ENCODE peak calls at places on chromosomes 2 and 18, in nine cellular contexts. One of them, this sample, is unnamed.
A peak's percentile ranks its signal among the peaks of the same experiment; 100 is the strongest.

GRCh38 chr2:99492721-99493120 is 2.9 kb upstream of the REV1 start:
- DNase-seq in upper lobe of left lung: no peak
- DNase-seq in suprapubic skin: no peak
- DNase-seq in HepG2: no peak
- DNase-seq in A549: no peak
- DNase-seq in transverse colon: no peak
- DNase-seq in tibial nerve: no peak
- DNase-seq in stomach: no peak
- DNase-seq in SK-N-SH: no peak
- DNase-seq in this sample: no peak

GRCh38 chr18:49072524-49072934 is 121.8 kb upstream of the SMAD7 start:
- DNase-seq in upper lobe of left lung: no peak
- DNase-seq in suprapubic skin: no peak
- DNase-seq in HepG2: peak; percentile 77
- DNase-seq in A549: no peak
- DNase-seq in transverse colon: no peak
- DNase-seq in tibial nerve: no peak
- DNase-seq in stomach: peak; percentile 37
- DNase-seq in SK-N-SH: peak; percentile 27
- DNase-seq in this sample: no peak

GRCh38 chr18:70135604-70136003 is 69.9 kb downstream of the RTTN start:
- DNase-seq in upper lobe of left lung: no peak
- DNase-seq in suprapubic skin: no peak
- DNase-seq in HepG2: no peak
- DNase-seq in A549: no peak
- DNase-seq in transverse colon: no peak
- DNase-seq in tibial nerve: no peak
- DNase-seq in stomach: no peak
- DNase-seq in SK-N-SH: no peak
- DNase-seq in this sample: no peak

GRCh38 chr2:101130081-101130480 is 21.1 kb downstream of the TBC1D8 start:
- DNase-seq in upper lobe of left lung: no peak
- DNase-seq in suprapubic skin: no peak
- DNase-seq in HepG2: no peak
- DNase-seq in A549: no peak
- DNase-seq in transverse colon: no peak
- DNase-seq in tibial nerve: no peak
- DNase-seq in stomach: no peak
- DNase-seq in SK-N-SH: no peak
- DNase-seq in this sample: no peak

GRCh38 chr2:26491563-26492167 is 13.7 kb upstream of the OTOF start:
- DNase-seq in upper lobe of left lung: no peak
- DNase-seq in suprapubic skin: no peak
- DNase-seq in HepG2: no peak
- DNase-seq in A549: no peak
- DNase-seq in transverse colon: no peak
- DNase-seq in tibial nerve: no peak
- DNase-seq in stomach: no peak
- DNase-seq in SK-N-SH: no peak
- DNase-seq in this sample: no peak

GRCh38 chr2:226711606-226712296 is 87.9 kb downstream of the IRS1 start:
- DNase-seq in upper lobe of left lung: no peak
- DNase-seq in suprapubic skin: no peak
- DNase-seq in HepG2: no peak
- DNase-seq in A549: no peak
- DNase-seq in transverse colon: no peak
- DNase-seq in tibial nerve: no peak
- DNase-seq in stomach: no peak
- DNase-seq in SK-N-SH: no peak
- DNase-seq in this sample: no peak

GRCh38 chr18:49028801-49029506 is 78.2 kb upstream of the SMAD7 start:
- DNase-seq in upper lobe of left lung: no peak
- DNase-seq in suprapubic skin: no peak
- DNase-seq in HepG2: no peak
- DNase-seq in A549: no peak
- DNase-seq in transverse colon: no peak
- DNase-seq in tibial nerve: no peak
- DNase-seq in stomach: no peak
- DNase-seq in SK-N-SH: no peak
- DNase-seq in this sample: no peak

GRCh38 chr2:20618468-20618885 is 32.4 kb downstream of the HS1BP3 start:
- DNase-seq in upper lobe of left lung: no peak
- DNase-seq in suprapubic skin: peak; percentile 76
- DNase-seq in HepG2: no peak
- DNase-seq in A549: no peak
- DNase-seq in transverse colon: peak; percentile 41
- DNase-seq in tibial nerve: peak; percentile 23
- DNase-seq in stomach: peak; percentile 25
- DNase-seq in SK-N-SH: no peak
- DNase-seq in this sample: no peak

GRCh38 chr2:121804340-121804739 is 48.9 kb downstream of the TSN start:
- DNase-seq in upper lobe of left lung: no peak
- DNase-seq in suprapubic skin: no peak
- DNase-seq in HepG2: no peak
- DNase-seq in A549: no peak
- DNase-seq in transverse colon: no peak
- DNase-seq in tibial nerve: no peak
- DNase-seq in stomach: no peak
- DNase-seq in SK-N-SH: peak; percentile 85
- DNase-seq in this sample: no peak

GRCh38 chr18:48874701-48875162 is 76.0 kb downstream of the SMAD7 start:
- DNase-seq in upper lobe of left lung: no peak
- DNase-seq in suprapubic skin: no peak
- DNase-seq in HepG2: no peak
- DNase-seq in A549: no peak
- DNase-seq in transverse colon: no peak
- DNase-seq in tibial nerve: no peak
- DNase-seq in stomach: no peak
- DNase-seq in SK-N-SH: no peak
- DNase-seq in this sample: no peak

GRCh38 chr2:33146112-33146511 is 199.4 kb downstream of the LTBP1 start:
- DNase-seq in upper lobe of left lung: no peak
- DNase-seq in suprapubic skin: no peak
- DNase-seq in HepG2: no peak
- DNase-seq in A549: no peak
- DNase-seq in transverse colon: no peak
- DNase-seq in tibial nerve: no peak
- DNase-seq in stomach: no peak
- DNase-seq in SK-N-SH: no peak
- DNase-seq in this sample: no peak

GRCh38 chr2:11850082-11850481 is 103.7 kb downstream of the LPIN1 start:
- DNase-seq in upper lobe of left lung: peak; percentile 81
- DNase-seq in suprapubic skin: no peak
- DNase-seq in HepG2: no peak
- DNase-seq in A549: no peak
- DNase-seq in transverse colon: no peak
- DNase-seq in tibial nerve: no peak
- DNase-seq in stomach: no peak
- DNase-seq in SK-N-SH: no peak
- DNase-seq in this sample: no peak

GRCh38 chr2:125364181-125364806 is 1291.7 kb upstream of the GYPC start:
- DNase-seq in upper lobe of left lung: no peak
- DNase-seq in suprapubic skin: no peak
- DNase-seq in HepG2: no peak
- DNase-seq in A549: no peak
- DNase-seq in transverse colon: no peak
- DNase-seq in tibial nerve: no peak
- DNase-seq in stomach: no peak
- DNase-seq in SK-N-SH: no peak
- DNase-seq in this sample: no peak

GRCh38 chr2:37389395-37389794 is 45.0 kb downstream of the QPCT start:
- DNase-seq in upper lobe of left lung: no peak
- DNase-seq in suprapubic skin: no peak
- DNase-seq in HepG2: no peak
- DNase-seq in A549: no peak
- DNase-seq in transverse colon: no peak
- DNase-seq in tibial nerve: no peak
- DNase-seq in stomach: no peak
- DNase-seq in SK-N-SH: no peak
- DNase-seq in this sample: no peak

GRCh38 chr2:45813003-45813601 is 161.6 kb downstream of the PRKCE start:
- DNase-seq in upper lobe of left lung: no peak
- DNase-seq in suprapubic skin: no peak
- DNase-seq in HepG2: no peak
- DNase-seq in A549: no peak
- DNase-seq in transverse colon: no peak
- DNase-seq in tibial nerve: no peak
- DNase-seq in stomach: no peak
- DNase-seq in SK-N-SH: peak; percentile 56
- DNase-seq in this sample: peak; percentile 30

GRCh38 chr2:10048501-10049171 is 5.3 kb downstream of the KLF11 start:
- DNase-seq in upper lobe of left lung: no peak
- DNase-seq in suprapubic skin: no peak
- DNase-seq in HepG2: no peak
- DNase-seq in A549: peak; percentile 56
- DNase-seq in transverse colon: no peak
- DNase-seq in tibial nerve: no peak
- DNase-seq in stomach: no peak
- DNase-seq in SK-N-SH: peak; percentile 82
- DNase-seq in this sample: no peak

GRCh38 chr18:70709124-70709523 is 420.3 kb downstream of the SOCS6 start:
- DNase-seq in upper lobe of left lung: no peak
- DNase-seq in suprapubic skin: no peak
- DNase-seq in HepG2: no peak
- DNase-seq in A549: no peak
- DNase-seq in transverse colon: no peak
- DNase-seq in tibial nerve: no peak
- DNase-seq in stomach: no peak
- DNase-seq in SK-N-SH: no peak
- DNase-seq in this sample: no peak

GRCh38 chr18:69636529-69637301 is 236.0 kb downstream of the DOK6 start:
- DNase-seq in upper lobe of left lung: no peak
- DNase-seq in suprapubic skin: no peak
- DNase-seq in HepG2: peak; percentile 6
- DNase-seq in A549: no peak
- DNase-seq in transverse colon: no peak
- DNase-seq in tibial nerve: no peak
- DNase-seq in stomach: no peak
- DNase-seq in SK-N-SH: no peak
- DNase-seq in this sample: no peak

DNA sequence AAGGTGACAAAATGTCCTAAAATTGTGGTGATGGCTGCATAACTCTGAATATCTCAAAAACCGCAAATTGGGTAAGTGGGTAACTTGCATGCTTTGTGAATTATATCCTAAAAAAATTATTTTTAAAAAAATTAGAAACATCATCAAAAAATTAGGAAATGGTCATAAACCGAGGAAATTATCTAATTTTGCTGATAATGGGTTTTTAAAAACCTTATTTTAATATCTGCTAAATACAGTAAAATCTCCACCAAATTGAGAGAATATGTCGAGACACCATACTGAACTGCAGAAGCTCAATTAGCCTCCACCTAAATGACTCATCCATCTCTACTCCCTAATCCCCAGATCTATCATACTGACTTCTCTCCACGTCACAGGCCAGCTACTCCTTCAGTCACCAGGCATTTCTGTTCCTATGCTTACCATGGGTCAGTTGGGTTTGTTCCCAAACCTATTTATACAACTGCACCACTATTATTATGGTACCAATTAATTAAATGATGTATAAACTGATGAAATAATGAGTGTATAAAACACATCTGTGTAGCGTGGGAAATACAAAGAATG is 36.1 kb downstream of the SPIRE1 start:
- DNase-seq in upper lobe of left lung: no peak
- DNase-seq in suprapubic skin: no peak
- DNase-seq in HepG2: no peak
- DNase-seq in A549: no peak
- DNase-seq in transverse colon: no peak
- DNase-seq in tibial nerve: no peak
- DNase-seq in stomach: no peak
- DNase-seq in SK-N-SH: no peak
- DNase-seq in this sample: no peak
- TF ChIP-seq EP300 in upper lobe of left lung: no peak
- TF ChIP-seq EP300 in suprapubic skin: no peak
- TF ChIP-seq EP300 in HepG2: no peak
- TF ChIP-seq EP300 in A549: no peak
- TF ChIP-seq EP300 in transverse colon: no peak
- TF ChIP-seq EP300 in tibial nerve: no peak
- TF ChIP-seq EP300 in stomach: no peak
- TF ChIP-seq EP300 in SK-N-SH: no peak
- TF ChIP-seq EP300 in this sample: no peak

GRCh38 chr2:74142340-74142739 is 5.4 kb downstream of the BOLA3 start:
- DNase-seq in upper lobe of left lung: no peak
- DNase-seq in suprapubic skin: no peak
- DNase-seq in HepG2: no peak
- DNase-seq in A549: peak; percentile 62
- DNase-seq in transverse colon: no peak
- DNase-seq in tibial nerve: no peak
- DNase-seq in stomach: no peak
- DNase-seq in SK-N-SH: peak; percentile 42
- DNase-seq in this sample: no peak
- TF ChIP-seq EP300 in upper lobe of left lung: no peak
- TF ChIP-seq EP300 in suprapubic skin: no peak
- TF ChIP-seq EP300 in HepG2: no peak
- TF ChIP-seq EP300 in A549: no peak
- TF ChIP-seq EP300 in transverse colon: no peak
- TF ChIP-seq EP300 in tibial nerve: no peak
- TF ChIP-seq EP300 in stomach: no peak
- TF ChIP-seq EP300 in SK-N-SH: no peak
- TF ChIP-seq EP300 in this sample: no peak

GRCh38 chr2:234137400-234138014 is 87.0 kb downstream of the SPP2 start:
- DNase-seq in upper lobe of left lung: peak; percentile 14
- DNase-seq in suprapubic skin: no peak
- DNase-seq in HepG2: no peak
- DNase-seq in A549: peak; percentile 53
- DNase-seq in transverse colon: no peak
- DNase-seq in tibial nerve: no peak
- DNase-seq in stomach: no peak
- DNase-seq in SK-N-SH: no peak
- DNase-seq in this sample: no peak
- TF ChIP-seq EP300 in upper lobe of left lung: no peak
- TF ChIP-seq EP300 in suprapubic skin: no peak
- TF ChIP-seq EP300 in HepG2: no peak
- TF ChIP-seq EP300 in A549: no peak
- TF ChIP-seq EP300 in transverse colon: no peak
- TF ChIP-seq EP300 in tibial nerve: no peak
- TF ChIP-seq EP300 in stomach: no peak
- TF ChIP-seq EP300 in SK-N-SH: no peak
- TF ChIP-seq EP300 in this sample: no peak

DNA sequence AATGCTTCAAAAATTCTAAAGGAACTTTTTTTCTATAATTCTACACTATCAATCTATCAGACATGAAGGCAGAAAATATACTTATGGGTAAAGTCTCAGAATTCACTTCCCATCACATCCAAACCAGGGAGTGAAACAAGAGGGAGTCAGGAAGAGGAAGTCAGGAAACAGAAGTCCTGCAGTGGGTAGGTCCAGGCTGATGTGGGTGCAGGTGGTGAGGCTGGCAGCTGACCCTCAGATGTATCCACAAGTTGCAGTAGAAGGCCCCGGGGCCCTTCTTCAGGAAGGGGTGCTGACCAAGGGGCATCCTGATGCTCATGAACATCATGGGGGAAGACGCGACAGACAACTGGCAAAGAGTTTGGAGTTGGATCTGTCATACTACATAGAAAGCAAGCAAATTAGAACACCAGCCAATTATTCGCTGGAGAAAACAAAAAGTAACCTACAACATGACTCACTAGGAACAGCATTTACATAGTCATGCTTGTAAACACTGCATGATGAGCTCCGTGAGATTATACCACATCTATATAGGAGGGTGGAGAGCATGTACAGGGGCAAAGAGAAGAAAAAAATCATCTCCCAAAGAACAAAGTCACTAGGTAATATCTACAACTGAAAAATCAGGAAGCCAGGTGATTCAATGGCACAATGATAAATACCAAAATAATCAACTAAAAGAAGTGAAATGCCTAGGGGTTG is 4.2 kb downstream of the UXS1 start:
- DNase-seq in upper lobe of left lung: no peak
- DNase-seq in suprapubic skin: no peak
- DNase-seq in HepG2: no peak
- DNase-seq in A549: peak; percentile 10
- DNase-seq in transverse colon: no peak
- DNase-seq in tibial nerve: no peak
- DNase-seq in stomach: no peak
- DNase-seq in SK-N-SH: no peak
- DNase-seq in this sample: no peak
- TF ChIP-seq EP300 in upper lobe of left lung: no peak
- TF ChIP-seq EP300 in suprapubic skin: no peak
- TF ChIP-seq EP300 in HepG2: no peak
- TF ChIP-seq EP300 in A549: no peak
- TF ChIP-seq EP300 in transverse colon: no peak
- TF ChIP-seq EP300 in tibial nerve: no peak
- TF ChIP-seq EP300 in stomach: no peak
- TF ChIP-seq EP300 in SK-N-SH: no peak
- TF ChIP-seq EP300 in this sample: no peak

This sample was measured in ovary.